ENCODE peak calls at places on chromosomes 16 and 17, in four cellular contexts. M is thoracic aorta, I is heart left ventricle, D is PC-9. Z is an unnamed sample.

GRCh38 chr17:49120166-49120565 is 12.4 kb upstream of the B4GALNT2 start:
- DNase-seq in M (no peak), D (no peak), I (no peak), Z (no peak)

GRCh38 chr16:51305337-51305736 is 154.3 kb upstream of the SALL1 start:
- DNase-seq in I (no peak), D (no peak), M (no peak), Z (no peak)

GRCh38 chr17:43840814-43841213 is 6.2 kb upstream of the CD300LG start:
- DNase-seq in I (no peak), M (no peak), D (peak; percentile 20), Z (no peak)

GRCh38 chr16:73050115-73051099 is 2.5 kb upstream of the ZFHX3 start:
- DNase-seq in M (no peak), D (no peak), I (no peak), Z (no peak)

GRCh38 chr16:12126091-12126806 is 149.7 kb downstream of the SNX29 start:
- DNase-seq in M (no peak), I (no peak), D (no peak), Z (peak; percentile 22)

GRCh38 chr16:2337431-2338296 is 2.9 kb downstream of the ABCA3 start:
- DNase-seq in I (no peak), M (no peak), D (no peak), Z (no peak)

GRCh38 chr17:50396261-50397110 is 837 bp downstream of the LRRC59 start:
- DNase-seq in D (peak; percentile 56), M (peak; percentile 18), I (peak; percentile 43), Z (peak; percentile 73)

GRCh38 chr17:50634915-50635719 is 436 bp downstream of the ABCC3 start:
- DNase-seq in I (no peak), D (no peak), M (no peak), Z (no peak)

GRCh38 chr17:78798695-78799559 is 16.9 kb upstream of the CYTH1 start:
- DNase-seq in D (no peak), M (no peak), I (no peak), Z (no peak)

GRCh38 chr16:27224741-27225300 is 21.5 kb downstream of the KDM8 start:
- DNase-seq in I (no peak), M (no peak), D (no peak), Z (no peak)

GRCh38 chr16:31190818-31191444 is 11.0 kb downstream of the FUS start:
- DNase-seq in M (no peak), I (no peak), D (no peak), Z (no peak)

GRCh38 chr16:68069511-68070248 is 15.5 kb upstream of the NFATC3 start:
- DNase-seq in I (peak; percentile 64), D (no peak), M (no peak), Z (no peak)

GRCh38 chr16:2009302-2009711 is 314 bp downstream of the ZNF598 start:
- DNase-seq in M (no peak), I (peak; percentile 34), D (no peak), Z (no peak)

GRCh38 chr16:56382459-56382858 is 42.9 kb downstream of the AMFR start:
- DNase-seq in M (no peak), I (no peak), D (no peak), Z (no peak)

GRCh38 chr17:29158515-29159275 is 21.5 kb downstream of the MYO18A start:
- DNase-seq in I (no peak), M (no peak), D (peak; percentile 84), Z (no peak)

GRCh38 chr17:80691784-80692183 is 147.1 kb downstream of the RPTOR start:
- DNase-seq in I (no peak), M (no peak), D (no peak), Z (no peak)

GRCh38 chr17:50049636-50050035 is 6.3 kb upstream of the ITGA3 start:
- DNase-seq in I (no peak), D (no peak), M (no peak), Z (no peak)

GRCh38 chr16:88376053-88376834 is 6.5 kb upstream of the ZNF469 start:
- DNase-seq in I (peak; percentile 27), D (no peak), M (no peak), Z (no peak)

GRCh38 chr16:30677931-30678585 is 19.8 kb downstream of the FBRS start:
- DNase-seq in I (no peak), D (no peak), M (no peak), Z (no peak)

GRCh38 chr17:13986855-13987254 is 82.4 kb upstream of the COX10 start:
- DNase-seq in D (no peak), I (no peak), M (no peak), Z (no peak)

GRCh38 chr16:28823291-28823718 is 506 bp downstream of the ATXN2L start:
- DNase-seq in I (no peak), D (no peak), M (no peak), Z (no peak)

GRCh38 chr16:401468-402348 is at the start of gene DECR2:
- DNase-seq in I (peak; percentile 96), M (peak; percentile 86), D (peak; percentile 96), Z (peak; percentile 95)

GRCh38 chr16:26721290-26721689 is 345.4 kb upstream of the C16orf82 start:
- DNase-seq in M (no peak), D (no peak), I (no peak), Z (no peak)

GRCh38 chr17:40244255-40244654 is 25.2 kb downstream of the WIPF2 start:
- DNase-seq in M (no peak), I (no peak), D (no peak), Z (no peak)

DNA sequence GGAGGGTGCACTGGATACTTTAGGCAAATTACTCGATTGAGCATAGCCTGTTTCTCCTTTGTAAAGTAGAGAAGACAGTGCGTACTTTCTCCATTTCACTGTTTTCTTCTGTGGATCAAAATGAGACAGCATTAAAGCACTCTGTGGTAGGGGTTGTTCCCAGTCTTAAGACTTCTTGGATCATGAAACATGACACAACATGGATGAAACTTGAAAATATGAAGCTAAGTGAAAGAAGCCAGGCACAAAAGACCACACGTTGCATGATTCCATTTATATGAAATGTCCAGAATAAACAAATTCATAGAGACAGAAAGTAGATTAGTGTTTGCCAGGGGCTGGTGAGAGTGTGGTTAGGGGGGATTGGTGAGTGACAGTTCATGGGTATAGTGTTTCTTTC is 61.8 kb upstream of the MED9 start:
- DNase-seq in I (no peak), M (no peak), D (no peak), Z (no peak)
- H3K27ac ChIP-seq in I (no peak overlapping the region), M (no peak overlapping the region), D (no peak overlapping the region), Z (no peak overlapping the region)

GRCh38 chr17:42312035-42312284 is 23.7 kb downstream of the STAT5A start:
- DNase-seq in I (no peak), D (no peak), M (no peak), Z (no peak)
- H3K27ac ChIP-seq in I (peak overlapping the region; percentile 92), D (no peak overlapping the region), M (peak overlapping the region; percentile 83), Z (peak overlapping the region; percentile 41)

GRCh38 chr17:45302649-45303173 is 14.1 kb downstream of the MAP3K14 start:
- DNase-seq in I (no peak), D (no peak), M (no peak), Z (no peak)
- H3K27ac ChIP-seq in I (peak overlapping the region; percentile 95), D (no peak overlapping the region), M (peak overlapping the region; percentile 64), Z (peak overlapping the region; percentile 65)

GRCh38 chr17:60510723-60511122 is 15.3 kb downstream of the APPBP2 start:
- DNase-seq in D (no peak), I (no peak), M (no peak), Z (no peak)

GRCh38 chr17:60510031-60510430 is 16.0 kb downstream of the APPBP2 start:
- DNase-seq in D (no peak), I (no peak), M (no peak), Z (no peak)

GRCh38 chr17:60506312-60506711 is 19.7 kb downstream of the APPBP2 start:
- DNase-seq in M (no peak), I (no peak), D (no peak), Z (no peak)

GRCh38 chr17:60513014-60513413 is 13.0 kb downstream of the APPBP2 start:
- DNase-seq in D (no peak), M (no peak), I (no peak), Z (no peak)

GRCh38 chr17:60508384-60508980 is 17.6 kb downstream of the APPBP2 start:
- DNase-seq in D (no peak), I (no peak), M (no peak), Z (no peak)
- H3K27ac ChIP-seq in D (no peak overlapping the region), I (no peak overlapping the region), M (no peak overlapping the region), Z (no peak overlapping the region)

DNA sequence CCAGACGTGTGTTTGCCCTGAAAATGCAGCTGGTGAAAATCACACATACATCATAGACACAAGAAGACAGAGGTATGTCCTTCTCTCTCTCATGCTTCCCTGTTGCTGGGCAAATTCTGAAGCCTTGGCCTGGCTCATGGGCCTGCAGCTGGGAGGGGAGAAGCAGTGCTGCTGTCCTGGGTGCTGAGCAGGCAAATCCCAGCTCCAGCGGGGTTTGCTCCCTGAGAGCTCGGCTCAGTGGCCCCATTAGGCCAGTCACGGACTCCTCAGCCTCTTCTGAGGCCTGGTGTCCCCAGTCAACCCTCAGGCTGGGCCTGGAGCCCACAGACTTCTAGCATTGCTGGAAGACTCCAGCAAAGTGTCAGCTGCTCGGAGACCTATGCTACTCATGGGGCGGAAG is 11.7 kb downstream of the RHBDL3 start:
- DNase-seq in D (no peak), I (no peak), M (no peak), Z (no peak)
- H3K27ac ChIP-seq in D (no peak overlapping the region), I (no peak overlapping the region), M (no peak overlapping the region), Z (no peak overlapping the region)

DNA sequence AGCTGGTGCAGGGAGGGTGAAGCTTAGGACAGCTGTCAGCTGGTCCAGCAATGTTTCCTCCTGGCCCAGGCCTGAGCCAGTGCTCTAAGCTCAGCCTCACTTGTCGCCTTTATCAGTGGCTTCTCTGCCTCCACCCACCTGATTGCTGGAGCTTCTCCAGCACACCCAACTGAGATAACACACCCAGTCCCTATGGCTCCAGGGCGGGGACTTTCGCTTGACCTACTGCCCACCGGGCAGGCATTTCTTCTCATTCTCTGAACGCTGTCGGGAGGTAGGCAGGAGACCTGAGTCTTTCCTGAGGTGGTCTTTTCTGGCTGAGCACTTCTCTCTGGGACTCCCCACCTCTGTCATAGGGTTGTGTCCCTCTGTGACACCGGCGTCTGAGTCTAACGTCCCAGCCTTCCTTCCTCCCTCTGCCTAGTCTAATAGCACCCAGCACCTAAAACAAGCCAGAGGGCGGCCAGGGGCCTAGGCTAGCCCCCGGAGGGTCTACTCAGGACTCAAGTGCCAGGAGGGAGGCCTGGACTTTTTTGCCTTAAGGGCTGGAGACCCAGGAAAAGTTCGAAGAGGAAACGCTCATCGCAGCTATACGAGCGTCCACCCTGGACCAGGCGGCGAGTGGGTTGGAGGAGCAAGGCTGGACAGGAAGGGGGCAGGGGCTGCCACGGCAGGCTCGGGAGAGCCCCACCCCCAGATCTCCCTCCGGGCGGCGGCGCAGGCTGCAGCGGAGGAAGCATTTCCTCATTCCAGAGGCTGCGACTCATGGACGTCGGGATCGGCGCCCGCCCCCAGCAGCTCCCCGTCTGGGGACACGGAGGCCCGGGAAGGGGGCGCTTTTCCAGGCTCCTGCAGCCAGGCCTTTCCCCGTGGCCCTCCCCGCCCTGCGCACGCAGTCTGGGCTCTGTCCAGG is 756 bp downstream of the TAX1BP3 start:
- DNase-seq in M (peak; percentile 48), I (peak; percentile 96), D (peak; percentile 95), Z (peak; percentile 89)
- H3K27ac ChIP-seq in M (peak overlapping the region; percentile 97), I (peak overlapping the region; percentile 99), D (peak overlapping the region; percentile 88), Z (peak overlapping the region; percentile 98)

GRCh38 chr17:45342306-45342705 is 25.5 kb upstream of the MAP3K14 start:
- DNase-seq in D (no peak), I (no peak), M (no peak), Z (no peak)

GRCh38 chr17:45338996-45339535 is 22.2 kb upstream of the MAP3K14 start:
- DNase-seq in I (no peak), M (no peak), D (no peak), Z (no peak)

GRCh38 chr17:45339646-45340605 is 23.1 kb upstream of the MAP3K14 start:
- DNase-seq in M (no peak), D (no peak), I (no peak), Z (no peak)

GRCh38 chr17:45342871-45343526 is 26.2 kb upstream of the MAP3K14 start:
- DNase-seq in M (no peak), I (no peak), D (no peak), Z (no peak)

GRCh38 chr17:45341389-45342158 is 24.8 kb upstream of the MAP3K14 start:
- DNase-seq in I (peak; percentile 82), M (no peak), D (peak; percentile 88), Z (peak; percentile 43)
- H3K27ac ChIP-seq in I (peak overlapping the region; percentile 35), M (no peak overlapping the region), D (no peak overlapping the region), Z (peak overlapping the region; percentile 42)